ENCODE peak calls at places on chromosomes 2 and 18, in six cellular contexts. F, O, K, E, U and Y are unnamed samples.

GRCh38 chr2:101420623-101421022 is 33.3 kb upstream of the CREG2 start:
- DNase-seq in F (no peak), E (no peak), K (no peak), O (no peak), U (no peak), Y (no peak)

GRCh38 chr2:156562136-156562535 is 126.0 kb downstream of the GPD2 start:
- DNase-seq in O (peak), F (no peak), U (no peak), E (no peak), K (no peak), Y (no peak)

GRCh38 chr2:1598041-1598710 is 146.1 kb downstream of the PXDN start:
- DNase-seq in E (no peak), K (no peak), U (no peak), F (no peak), O (no peak), Y (no peak)

GRCh38 chr2:207474871-207475485 is 54.8 kb upstream of the CREB1 start:
- DNase-seq in K (peak), O (peak), E (peak), F (peak), U (no peak), Y (no peak)

GRCh38 chr2:95695613-95696012 is 103.8 kb downstream of the TRIM43 start:
- DNase-seq in E (no peak), K (no peak), O (no peak), U (no peak), F (no peak), Y (no peak)

GRCh38 chr2:149064365-149064841 is 25.9 kb downstream of the LYPD6B start:
- DNase-seq in K (no peak), U (peak), F (no peak), E (no peak), O (no peak), Y (no peak)

GRCh38 chr18:50111398-50111797 is 83.5 kb downstream of the MYO5B start:
- DNase-seq in K (no peak), E (no peak), O (peak), F (no peak), U (no peak), Y (no peak)

GRCh38 chr2:169964740-169965139 is 137.5 kb downstream of the UBR3 start:
- DNase-seq in U (no peak), F (no peak), K (no peak), E (no peak), O (no peak), Y (no peak)

GRCh38 chr2:151808258-151809072 is 19.8 kb downstream of the ARL5A start:
- DNase-seq in U (no peak), K (no peak), F (no peak), O (no peak), E (no peak), Y (no peak)

GRCh38 chr2:196980498-196980897 is 54.0 kb upstream of the PGAP1 start:
- DNase-seq in E (peak), F (no peak), K (no peak), U (no peak), O (no peak), Y (no peak)

GRCh38 chr18:45528712-45529336 is 86.5 kb upstream of the SLC14A2 start:
- DNase-seq in K (no peak), F (no peak), E (no peak), O (no peak), U (no peak), Y (no peak)

GRCh38 chr2:235534608-235535422 is 41.0 kb downstream of the AGAP1 start:
- DNase-seq in F (no peak), K (no peak), E (peak), O (no peak), U (peak), Y (no peak)

GRCh38 chr2:43224571-43225092 is 1.8 kb downstream of the ZFP36L2 start:
- DNase-seq in E (no peak), U (no peak), O (no peak), F (no peak), K (peak), Y (no peak)

GRCh38 chr2:196987298-196987653 is 60.8 kb upstream of the PGAP1 start:
- DNase-seq in O (no peak), U (no peak), K (no peak), F (no peak), E (no peak), Y (no peak)

GRCh38 chr2:55966431-55967118 is 43.0 kb upstream of the EFEMP1 start:
- DNase-seq in O (no peak), F (no peak), E (no peak), K (no peak), U (peak), Y (no peak)

GRCh38 chr2:127205211-127206140 is 14.6 kb downstream of the CYP27C1 start:
- DNase-seq in K (no peak), F (no peak), E (peak), O (no peak), U (no peak), Y (no peak)

GRCh38 chr2:96506016-96506906 is 1.1 kb upstream of the NEURL3 start:
- DNase-seq in U (no peak), K (no peak), F (no peak), O (no peak), E (no peak), Y (no peak)

GRCh38 chr2:128638741-128639477 is 320.2 kb upstream of the HS6ST1 start:
- DNase-seq in U (no peak), F (no peak), E (peak), O (peak), K (no peak), Y (no peak)

GRCh38 chr2:102806250-102806837 is 44.5 kb downstream of the TMEM182 start:
- DNase-seq in E (peak), K (peak), U (peak), F (no peak), O (peak), Y (peak)

GRCh38 chr18:73881396-73881795 is 266.2 kb downstream of the FBXO15 start:
- DNase-seq in F (no peak), K (no peak), O (no peak), U (no peak), E (no peak), Y (no peak)

GRCh38 chr2:164388511-164388910 is 232.8 kb downstream of the GRB14 start:
- DNase-seq in F (no peak), O (no peak), K (no peak), E (no peak), U (no peak), Y (peak)

GRCh38 chr2:114807666-114808065 is 365.2 kb downstream of the DPP10 start:
- DNase-seq in F (no peak), O (no peak), U (no peak), K (no peak), E (no peak), Y (no peak)

GRCh38 chr18:210780-211179 is 52.4 kb downstream of the USP14 start:
- DNase-seq in O (no peak), U (no peak), F (no peak), K (no peak), E (no peak), Y (no peak)

GRCh38 chr2:44668336-44668735 is 273.2 kb upstream of the SIX3 start:
- DNase-seq in F (no peak), K (no peak), U (no peak), O (no peak), E (no peak), Y (no peak)

GRCh38 chr2:98757904-98758421 is 27.0 kb upstream of the MGAT4A start:
- DNase-seq in K (peak), E (no peak), U (peak), F (peak), O (no peak), Y (peak)

GRCh38 chr2:31051213-31052185 is 86.7 kb downstream of the GALNT14 start:
- DNase-seq in O (no peak), U (no peak), E (no peak), K (peak), F (no peak), Y (no peak)

GRCh38 chr2:30293303-30293912 is 62.1 kb downstream of the LBH start:
- DNase-seq in F (no peak), E (no peak), U (no peak), K (peak), O (no peak), Y (peak)

GRCh38 chr2:40803900-40804299 is 352.0 kb upstream of the SLC8A1 start:
- DNase-seq in U (no peak), K (no peak), F (no peak), E (no peak), O (no peak), Y (no peak)

GRCh38 chr2:219149667-219150066 is 10.9 kb downstream of the NHEJ1 start:
- DNase-seq in O (peak), E (no peak), U (no peak), K (no peak), F (no peak), Y (no peak)

GRCh38 chr2:173059941-173060575 is 15.6 kb upstream of the MAP3K20 start:
- DNase-seq in E (no peak), U (no peak), F (no peak), O (no peak), K (no peak), Y (no peak)

GRCh38 chr2:100202567-100202966 is 60.2 kb upstream of the AFF3 start:
- DNase-seq in F (no peak), O (no peak), E (no peak), K (no peak), U (no peak), Y (no peak)

GRCh38 chr2:160060297-160060696 is 2.1 kb downstream of the PLA2R1 start:
- DNase-seq in E (no peak), U (no peak), O (no peak), F (no peak), K (no peak), Y (no peak)

GRCh38 chr2:240648650-240649275 is 23.5 kb downstream of the GPR35 start:
- DNase-seq in K (no peak), F (no peak), O (no peak), E (no peak), U (no peak), Y (no peak)

GRCh38 chr2:172698041-172698863 is 37.4 kb upstream of the RAPGEF4 start:
- DNase-seq in E (no peak), F (no peak), O (no peak), U (no peak), K (peak), Y (peak)

GRCh38 chr2:200311139-200311538 is 4.6 kb downstream of the SPATS2L start:
- DNase-seq in K (no peak), E (no peak), F (no peak), O (no peak), U (no peak), Y (no peak)

GRCh38 chr2:144509001-144509545 is 10.8 kb downstream of the ZEB2 start:
- DNase-seq in K (no peak), E (no peak), O (no peak), F (no peak), U (no peak), Y (no peak)